ENCODE peak calls at places on chromosome 16, in eight cellular contexts. One of them, this sample, is unnamed.

GRCh38 chr16:88922114-88922825 is 54.7 kb downstream of the CBFA2T3 start:
- DNase-seq in effector memory CD4-positive, alpha-beta T cell: no peak
- DNase-seq in A172: peak; percentile 65
- DNase-seq in T-helper 9 cell: no peak
- DNase-seq in HT-29: peak; percentile 51
- DNase-seq in stimulated activated CD4-positive, alpha-beta T cell treated with anti-CD3 and anti-CD28 coated beads, Interleukin-2, amount 100 ng/mL, for 24 hours: no peak
- DNase-seq in SW 1271: no peak
- DNase-seq in upper lobe of right lung: peak; percentile 82
- DNase-seq in this sample: no peak

GRCh38 chr16:88387941-88388627 is 5.3 kb downstream of the ZNF469 start:
- DNase-seq in effector memory CD4-positive, alpha-beta T cell: no peak
- DNase-seq in A172: peak; percentile 72
- DNase-seq in T-helper 9 cell: no peak
- DNase-seq in HT-29: peak; percentile 94
- DNase-seq in stimulated activated CD4-positive, alpha-beta T cell treated with anti-CD3 and anti-CD28 coated beads, Interleukin-2, amount 100 ng/mL, for 24 hours: no peak
- DNase-seq in SW 1271: no peak
- DNase-seq in upper lobe of right lung: peak; percentile 90
- DNase-seq in this sample: no peak

GRCh38 chr16:90077757-90078593 is 844 bp upstream of the PRDM7 start:
- DNase-seq in effector memory CD4-positive, alpha-beta T cell: no peak
- DNase-seq in A172: peak; percentile 14
- DNase-seq in T-helper 9 cell: peak; percentile 8
- DNase-seq in HT-29: peak; percentile 71
- DNase-seq in stimulated activated CD4-positive, alpha-beta T cell treated with anti-CD3 and anti-CD28 coated beads, Interleukin-2, amount 100 ng/mL, for 24 hours: no peak
- DNase-seq in SW 1271: no peak
- DNase-seq in upper lobe of right lung: no peak
- DNase-seq in this sample: no peak

GRCh38 chr16:12120982-12121652 is 144.6 kb downstream of the SNX29 start:
- DNase-seq in effector memory CD4-positive, alpha-beta T cell: no peak
- DNase-seq in A172: no peak
- DNase-seq in T-helper 9 cell: no peak
- DNase-seq in HT-29: no peak
- DNase-seq in stimulated activated CD4-positive, alpha-beta T cell treated with anti-CD3 and anti-CD28 coated beads, Interleukin-2, amount 100 ng/mL, for 24 hours: no peak
- DNase-seq in SW 1271: no peak
- DNase-seq in upper lobe of right lung: peak; percentile 46
- DNase-seq in this sample: no peak

GRCh38 chr16:20904507-20905079 is 4.0 kb downstream of the LYRM1 start:
- DNase-seq in effector memory CD4-positive, alpha-beta T cell: no peak
- DNase-seq in A172: peak; percentile 95
- DNase-seq in T-helper 9 cell: no peak
- DNase-seq in HT-29: peak; percentile 68
- DNase-seq in stimulated activated CD4-positive, alpha-beta T cell treated with anti-CD3 and anti-CD28 coated beads, Interleukin-2, amount 100 ng/mL, for 24 hours: peak; percentile 32
- DNase-seq in SW 1271: no peak
- DNase-seq in upper lobe of right lung: no peak
- DNase-seq in this sample: peak; percentile 28

GRCh38 chr16:78684040-78684611 is 584.7 kb downstream of the WWOX start:
- DNase-seq in effector memory CD4-positive, alpha-beta T cell: no peak
- DNase-seq in A172: no peak
- DNase-seq in T-helper 9 cell: no peak
- DNase-seq in HT-29: no peak
- DNase-seq in stimulated activated CD4-positive, alpha-beta T cell treated with anti-CD3 and anti-CD28 coated beads, Interleukin-2, amount 100 ng/mL, for 24 hours: no peak
- DNase-seq in SW 1271: no peak
- DNase-seq in upper lobe of right lung: no peak
- DNase-seq in this sample: no peak

GRCh38 chr16:77834600-77834963 is 46.2 kb downstream of the VAT1L start:
- DNase-seq in effector memory CD4-positive, alpha-beta T cell: no peak
- DNase-seq in A172: peak; percentile 80
- DNase-seq in T-helper 9 cell: no peak
- DNase-seq in HT-29: no peak
- DNase-seq in stimulated activated CD4-positive, alpha-beta T cell treated with anti-CD3 and anti-CD28 coated beads, Interleukin-2, amount 100 ng/mL, for 24 hours: no peak
- DNase-seq in SW 1271: no peak
- DNase-seq in upper lobe of right lung: no peak
- DNase-seq in this sample: no peak

GRCh38 chr16:85995591-85996461 is 96.9 kb downstream of the IRF8 start:
- DNase-seq in effector memory CD4-positive, alpha-beta T cell: no peak
- DNase-seq in A172: no peak
- DNase-seq in T-helper 9 cell: no peak
- DNase-seq in HT-29: no peak
- DNase-seq in stimulated activated CD4-positive, alpha-beta T cell treated with anti-CD3 and anti-CD28 coated beads, Interleukin-2, amount 100 ng/mL, for 24 hours: peak; percentile 49
- DNase-seq in SW 1271: no peak
- DNase-seq in upper lobe of right lung: no peak
- DNase-seq in this sample: no peak

GRCh38 chr16:85056211-85056748 is 28.7 kb downstream of the KIAA0513 start:
- DNase-seq in effector memory CD4-positive, alpha-beta T cell: no peak
- DNase-seq in A172: peak; percentile 35
- DNase-seq in T-helper 9 cell: no peak
- DNase-seq in HT-29: no peak
- DNase-seq in stimulated activated CD4-positive, alpha-beta T cell treated with anti-CD3 and anti-CD28 coated beads, Interleukin-2, amount 100 ng/mL, for 24 hours: no peak
- DNase-seq in SW 1271: no peak
- DNase-seq in upper lobe of right lung: no peak
- DNase-seq in this sample: no peak

GRCh38 chr16:11666108-11667055 is 1.9 kb upstream of the SNN start:
- DNase-seq in effector memory CD4-positive, alpha-beta T cell: no peak
- DNase-seq in A172: no peak
- DNase-seq in T-helper 9 cell: no peak
- DNase-seq in HT-29: no peak
- DNase-seq in stimulated activated CD4-positive, alpha-beta T cell treated with anti-CD3 and anti-CD28 coated beads, Interleukin-2, amount 100 ng/mL, for 24 hours: no peak
- DNase-seq in SW 1271: no peak
- DNase-seq in upper lobe of right lung: no peak
- DNase-seq in this sample: no peak

GRCh38 chr16:72372646-72373045 is 200.7 kb upstream of the PMFBP1 start:
- DNase-seq in effector memory CD4-positive, alpha-beta T cell: no peak
- DNase-seq in A172: no peak
- DNase-seq in T-helper 9 cell: no peak
- DNase-seq in HT-29: no peak
- DNase-seq in stimulated activated CD4-positive, alpha-beta T cell treated with anti-CD3 and anti-CD28 coated beads, Interleukin-2, amount 100 ng/mL, for 24 hours: no peak
- DNase-seq in SW 1271: no peak
- DNase-seq in upper lobe of right lung: no peak
- DNase-seq in this sample: no peak

GRCh38 chr16:46895399-46896313 is 11.5 kb downstream of the GPT2 start:
- DNase-seq in effector memory CD4-positive, alpha-beta T cell: no peak
- DNase-seq in A172: no peak
- DNase-seq in T-helper 9 cell: no peak
- DNase-seq in HT-29: no peak
- DNase-seq in stimulated activated CD4-positive, alpha-beta T cell treated with anti-CD3 and anti-CD28 coated beads, Interleukin-2, amount 100 ng/mL, for 24 hours: no peak
- DNase-seq in SW 1271: no peak
- DNase-seq in upper lobe of right lung: no peak
- DNase-seq in this sample: no peak

GRCh38 chr16:14669776-14670175 is 24.3 kb downstream of the PLA2G10 start:
- DNase-seq in effector memory CD4-positive, alpha-beta T cell: no peak
- DNase-seq in A172: peak; percentile 29
- DNase-seq in T-helper 9 cell: no peak
- DNase-seq in HT-29: peak; percentile 46
- DNase-seq in stimulated activated CD4-positive, alpha-beta T cell treated with anti-CD3 and anti-CD28 coated beads, Interleukin-2, amount 100 ng/mL, for 24 hours: no peak
- DNase-seq in SW 1271: no peak
- DNase-seq in upper lobe of right lung: peak; percentile 66
- DNase-seq in this sample: no peak

GRCh38 chr16:56938664-56939513 is 6.9 kb downstream of the HERPUD1 start:
- DNase-seq in effector memory CD4-positive, alpha-beta T cell: peak; percentile 16
- DNase-seq in A172: no peak
- DNase-seq in T-helper 9 cell: peak; percentile 16
- DNase-seq in HT-29: no peak
- DNase-seq in stimulated activated CD4-positive, alpha-beta T cell treated with anti-CD3 and anti-CD28 coated beads, Interleukin-2, amount 100 ng/mL, for 24 hours: peak; percentile 59
- DNase-seq in SW 1271: no peak
- DNase-seq in upper lobe of right lung: no peak
- DNase-seq in this sample: peak; percentile 77

GRCh38 chr16:1991135-1991551 is 1.4 kb downstream of the SYNGR3 start:
- DNase-seq in effector memory CD4-positive, alpha-beta T cell: peak; percentile 53
- DNase-seq in A172: no peak
- DNase-seq in T-helper 9 cell: peak; percentile 49
- DNase-seq in HT-29: no peak
- DNase-seq in stimulated activated CD4-positive, alpha-beta T cell treated with anti-CD3 and anti-CD28 coated beads, Interleukin-2, amount 100 ng/mL, for 24 hours: peak; percentile 41
- DNase-seq in SW 1271: no peak
- DNase-seq in upper lobe of right lung: no peak
- DNase-seq in this sample: peak; percentile 67

GRCh38 chr16:28538733-28539596 is at the start of gene NUPR1:
- DNase-seq in effector memory CD4-positive, alpha-beta T cell: no peak
- DNase-seq in A172: peak; percentile 97
- DNase-seq in T-helper 9 cell: no peak
- DNase-seq in HT-29: no peak
- DNase-seq in stimulated activated CD4-positive, alpha-beta T cell treated with anti-CD3 and anti-CD28 coated beads, Interleukin-2, amount 100 ng/mL, for 24 hours: no peak
- DNase-seq in SW 1271: no peak
- DNase-seq in upper lobe of right lung: peak; percentile 93
- DNase-seq in this sample: no peak

GRCh38 chr16:29765167-29766032 is 12.7 kb upstream of the ZG16 start:
- DNase-seq in effector memory CD4-positive, alpha-beta T cell: no peak
- DNase-seq in A172: peak; percentile 14
- DNase-seq in T-helper 9 cell: no peak
- DNase-seq in HT-29: peak; percentile 78
- DNase-seq in stimulated activated CD4-positive, alpha-beta T cell treated with anti-CD3 and anti-CD28 coated beads, Interleukin-2, amount 100 ng/mL, for 24 hours: no peak
- DNase-seq in SW 1271: no peak
- DNase-seq in upper lobe of right lung: peak; percentile 89
- DNase-seq in this sample: no peak

GRCh38 chr16:89037261-89038152 is 56.1 kb upstream of the ACSF3 start:
- DNase-seq in effector memory CD4-positive, alpha-beta T cell: no peak
- DNase-seq in A172: peak; percentile 27
- DNase-seq in T-helper 9 cell: no peak
- DNase-seq in HT-29: peak; percentile 30
- DNase-seq in stimulated activated CD4-positive, alpha-beta T cell treated with anti-CD3 and anti-CD28 coated beads, Interleukin-2, amount 100 ng/mL, for 24 hours: peak; percentile 30
- DNase-seq in SW 1271: no peak
- DNase-seq in upper lobe of right lung: no peak
- DNase-seq in this sample: peak; percentile 47

GRCh38 chr16:2047330-2048115 is at the start of the genes NTHL1 and TSC2:
- DNase-seq in effector memory CD4-positive, alpha-beta T cell: peak; percentile 87
- DNase-seq in A172: peak; percentile 93
- DNase-seq in T-helper 9 cell: peak; percentile 86
- DNase-seq in HT-29: peak; percentile 96
- DNase-seq in stimulated activated CD4-positive, alpha-beta T cell treated with anti-CD3 and anti-CD28 coated beads, Interleukin-2, amount 100 ng/mL, for 24 hours: peak; percentile 95
- DNase-seq in SW 1271: peak; percentile 60
- DNase-seq in upper lobe of right lung: peak; percentile 99
- DNase-seq in this sample: peak; percentile 95

GRCh38 chr16:54265558-54266213 is 20.9 kb downstream of the IRX3 start:
- DNase-seq in effector memory CD4-positive, alpha-beta T cell: no peak
- DNase-seq in A172: no peak
- DNase-seq in T-helper 9 cell: no peak
- DNase-seq in HT-29: no peak
- DNase-seq in stimulated activated CD4-positive, alpha-beta T cell treated with anti-CD3 and anti-CD28 coated beads, Interleukin-2, amount 100 ng/mL, for 24 hours: no peak
- DNase-seq in SW 1271: no peak
- DNase-seq in upper lobe of right lung: no peak
- DNase-seq in this sample: no peak

GRCh38 chr16:79286646-79287423 is 313.7 kb downstream of the MAF start:
- DNase-seq in effector memory CD4-positive, alpha-beta T cell: no peak
- DNase-seq in A172: no peak
- DNase-seq in T-helper 9 cell: peak; percentile 6
- DNase-seq in HT-29: no peak
- DNase-seq in stimulated activated CD4-positive, alpha-beta T cell treated with anti-CD3 and anti-CD28 coated beads, Interleukin-2, amount 100 ng/mL, for 24 hours: peak; percentile 38
- DNase-seq in SW 1271: no peak
- DNase-seq in upper lobe of right lung: peak; percentile 72
- DNase-seq in this sample: peak; percentile 50

GRCh38 chr16:22073350-22073749 is 19.0 kb upstream of the VWA3A start:
- DNase-seq in effector memory CD4-positive, alpha-beta T cell: no peak
- DNase-seq in A172: no peak
- DNase-seq in T-helper 9 cell: no peak
- DNase-seq in HT-29: no peak
- DNase-seq in stimulated activated CD4-positive, alpha-beta T cell treated with anti-CD3 and anti-CD28 coated beads, Interleukin-2, amount 100 ng/mL, for 24 hours: no peak
- DNase-seq in SW 1271: no peak
- DNase-seq in upper lobe of right lung: no peak
- DNase-seq in this sample: no peak

This sample was measured in activated CD4-positive, alpha-beta memory T cell treated with anti-CD3 and anti-CD28 coated beads, Interleukin-2, amount 10 ng/mL, durations not matched to agents 7 days and 5 days.